ENCODE peak calls at places on chromosomes 5 and 9, in nine cellular contexts. One of them, this sample, is unnamed.

GRCh38 chr9:31916591-31917223 is 467.7 kb upstream of the ACO1 start:
- DNase-seq in kidney epithelial cell: no peak
- DNase-seq in neuronal stem cell: no peak
- DNase-seq in HepG2: peak; percentile 11
- DNase-seq in sigmoid colon: no peak
- DNase-seq in K562: no peak
- DNase-seq in heart left ventricle: no peak
- DNase-seq in HCT116: no peak
- DNase-seq in NT2/D1: peak; percentile 20
- DNase-seq in this sample: peak; percentile 27

GRCh38 chr5:96721351-96721970 is 59.3 kb downstream of the CAST start:
- DNase-seq in kidney epithelial cell: no peak
- DNase-seq in neuronal stem cell: no peak
- DNase-seq in HepG2: no peak
- DNase-seq in sigmoid colon: peak; percentile 78
- DNase-seq in K562: no peak
- DNase-seq in heart left ventricle: no peak
- DNase-seq in HCT116: no peak
- DNase-seq in NT2/D1: no peak
- DNase-seq in this sample: no peak

GRCh38 chr9:6794936-6795335 is 37.2 kb downstream of the KDM4C start:
- DNase-seq in kidney epithelial cell: no peak
- DNase-seq in neuronal stem cell: no peak
- DNase-seq in HepG2: no peak
- DNase-seq in sigmoid colon: peak; percentile 17
- DNase-seq in K562: no peak
- DNase-seq in heart left ventricle: no peak
- DNase-seq in HCT116: no peak
- DNase-seq in NT2/D1: no peak
- DNase-seq in this sample: no peak

GRCh38 chr9:88303785-88304495 is 84.3 kb upstream of the SPIN1 start:
- DNase-seq in kidney epithelial cell: no peak
- DNase-seq in neuronal stem cell: no peak
- DNase-seq in HepG2: no peak
- DNase-seq in sigmoid colon: no peak
- DNase-seq in K562: no peak
- DNase-seq in heart left ventricle: no peak
- DNase-seq in HCT116: no peak
- DNase-seq in NT2/D1: no peak
- DNase-seq in this sample: no peak

GRCh38 chr9:124215551-124215910 is 42.2 kb upstream of the NEK6 start:
- DNase-seq in kidney epithelial cell: no peak
- DNase-seq in neuronal stem cell: no peak
- DNase-seq in HepG2: no peak
- DNase-seq in sigmoid colon: peak; percentile 29
- DNase-seq in K562: no peak
- DNase-seq in heart left ventricle: no peak
- DNase-seq in HCT116: no peak
- DNase-seq in NT2/D1: no peak
- DNase-seq in this sample: no peak

GRCh38 chr9:132743886-132744544 is 73.8 kb downstream of the GTF3C4 start:
- DNase-seq in kidney epithelial cell: no peak
- DNase-seq in neuronal stem cell: peak; percentile 33
- DNase-seq in HepG2: no peak
- DNase-seq in sigmoid colon: no peak
- DNase-seq in K562: no peak
- DNase-seq in heart left ventricle: no peak
- DNase-seq in HCT116: no peak
- DNase-seq in NT2/D1: no peak
- DNase-seq in this sample: no peak

GRCh38 chr9:128412120-128412790 is 8.4 kb upstream of the CERCAM start:
- DNase-seq in kidney epithelial cell: no peak
- DNase-seq in neuronal stem cell: peak; percentile 72
- DNase-seq in HepG2: peak; percentile 58
- DNase-seq in sigmoid colon: no peak
- DNase-seq in K562: peak; percentile 55
- DNase-seq in heart left ventricle: peak; percentile 26
- DNase-seq in HCT116: no peak
- DNase-seq in NT2/D1: peak; percentile 89
- DNase-seq in this sample: peak; percentile 91

GRCh38 chr5:147734839-147735238 is 47.7 kb downstream of the JAKMIP2 start:
- DNase-seq in kidney epithelial cell: no peak
- DNase-seq in neuronal stem cell: no peak
- DNase-seq in HepG2: no peak
- DNase-seq in sigmoid colon: no peak
- DNase-seq in K562: no peak
- DNase-seq in heart left ventricle: no peak
- DNase-seq in HCT116: no peak
- DNase-seq in NT2/D1: no peak
- DNase-seq in this sample: no peak

GRCh38 chr9:96417610-96418073 is 528 bp downstream of the ZNF367 start:
- DNase-seq in kidney epithelial cell: no peak
- DNase-seq in neuronal stem cell: peak; percentile 18
- DNase-seq in HepG2: no peak
- DNase-seq in sigmoid colon: peak; percentile 71
- DNase-seq in K562: no peak
- DNase-seq in heart left ventricle: peak; percentile 22
- DNase-seq in HCT116: no peak
- DNase-seq in NT2/D1: no peak
- DNase-seq in this sample: no peak

GRCh38 chr5:81838307-81838906 is 87.5 kb upstream of the SSBP2 start:
- DNase-seq in kidney epithelial cell: no peak
- DNase-seq in neuronal stem cell: no peak
- DNase-seq in HepG2: no peak
- DNase-seq in sigmoid colon: no peak
- DNase-seq in K562: peak; percentile 36
- DNase-seq in heart left ventricle: no peak
- DNase-seq in HCT116: peak; percentile 28
- DNase-seq in NT2/D1: no peak
- DNase-seq in this sample: no peak

GRCh38 chr9:29514336-29514735 is 1941.1 kb upstream of the C9orf72 start:
- DNase-seq in kidney epithelial cell: no peak
- DNase-seq in neuronal stem cell: no peak
- DNase-seq in HepG2: no peak
- DNase-seq in sigmoid colon: no peak
- DNase-seq in K562: no peak
- DNase-seq in heart left ventricle: no peak
- DNase-seq in HCT116: no peak
- DNase-seq in NT2/D1: peak; percentile 9
- DNase-seq in this sample: no peak

GRCh38 chr9:21656776-21657637 is 145.4 kb upstream of the MTAP start:
- DNase-seq in kidney epithelial cell: no peak
- DNase-seq in neuronal stem cell: no peak
- DNase-seq in HepG2: no peak
- DNase-seq in sigmoid colon: no peak
- DNase-seq in K562: no peak
- DNase-seq in heart left ventricle: no peak
- DNase-seq in HCT116: no peak
- DNase-seq in NT2/D1: no peak
- DNase-seq in this sample: no peak

GRCh38 chr9:122941560-122942234 is 877 bp downstream of the RABGAP1 start:
- DNase-seq in kidney epithelial cell: no peak
- DNase-seq in neuronal stem cell: no peak
- DNase-seq in HepG2: peak; percentile 38
- DNase-seq in sigmoid colon: peak; percentile 52
- DNase-seq in K562: no peak
- DNase-seq in heart left ventricle: no peak
- DNase-seq in HCT116: no peak
- DNase-seq in NT2/D1: no peak
- DNase-seq in this sample: no peak

GRCh38 chr9:93826905-93827544 is 128.1 kb downstream of the BARX1 start:
- DNase-seq in kidney epithelial cell: no peak
- DNase-seq in neuronal stem cell: no peak
- DNase-seq in HepG2: no peak
- DNase-seq in sigmoid colon: no peak
- DNase-seq in K562: peak; percentile 3
- DNase-seq in heart left ventricle: no peak
- DNase-seq in HCT116: no peak
- DNase-seq in NT2/D1: no peak
- DNase-seq in this sample: no peak

GRCh38 chr9:136840140-136840876 is 2.0 kb upstream of the AJM1 start:
- DNase-seq in kidney epithelial cell: no peak
- DNase-seq in neuronal stem cell: no peak
- DNase-seq in HepG2: no peak
- DNase-seq in sigmoid colon: no peak
- DNase-seq in K562: peak; percentile 79
- DNase-seq in heart left ventricle: no peak
- DNase-seq in HCT116: no peak
- DNase-seq in NT2/D1: no peak
- DNase-seq in this sample: no peak

GRCh38 chr5:7146886-7147285 is 249.1 kb upstream of the ADCY2 start:
- DNase-seq in kidney epithelial cell: no peak
- DNase-seq in neuronal stem cell: no peak
- DNase-seq in HepG2: no peak
- DNase-seq in sigmoid colon: no peak
- DNase-seq in K562: no peak
- DNase-seq in heart left ventricle: no peak
- DNase-seq in HCT116: no peak
- DNase-seq in NT2/D1: no peak
- DNase-seq in this sample: peak; percentile 13

GRCh38 chr5:169280286-169280685 is 20.7 kb downstream of the SLIT3 start:
- DNase-seq in kidney epithelial cell: no peak
- DNase-seq in neuronal stem cell: no peak
- DNase-seq in HepG2: no peak
- DNase-seq in sigmoid colon: no peak
- DNase-seq in K562: no peak
- DNase-seq in heart left ventricle: no peak
- DNase-seq in HCT116: no peak
- DNase-seq in NT2/D1: no peak
- DNase-seq in this sample: no peak

GRCh38 chr9:10095208-10095607 is 517.6 kb downstream of the PTPRD start:
- DNase-seq in kidney epithelial cell: no peak
- DNase-seq in neuronal stem cell: no peak
- DNase-seq in HepG2: no peak
- DNase-seq in sigmoid colon: no peak
- DNase-seq in K562: no peak
- DNase-seq in heart left ventricle: no peak
- DNase-seq in HCT116: no peak
- DNase-seq in NT2/D1: no peak
- DNase-seq in this sample: no peak

DNA sequence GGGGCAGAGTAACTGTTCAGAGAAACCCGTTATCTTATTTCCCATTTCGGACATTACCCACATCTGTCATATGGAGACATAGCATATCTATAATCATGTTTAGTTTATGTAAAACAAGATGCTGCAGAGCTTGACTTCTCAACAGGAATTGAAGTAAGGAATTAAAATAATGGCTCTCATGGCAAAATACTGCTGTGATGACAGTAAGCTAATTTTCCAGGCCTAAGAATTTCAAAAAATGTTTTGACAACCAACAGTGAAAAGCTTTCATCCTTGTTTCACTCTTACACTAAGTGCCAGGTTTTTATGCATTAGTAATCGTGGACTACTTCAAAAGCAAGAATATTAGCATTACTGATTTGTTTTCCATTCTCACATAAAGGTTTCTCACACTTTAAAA is 518.2 kb downstream of the PTPRD start:
- DNase-seq in kidney epithelial cell: no peak
- DNase-seq in neuronal stem cell: no peak
- DNase-seq in HepG2: no peak
- DNase-seq in sigmoid colon: no peak
- DNase-seq in K562: no peak
- DNase-seq in heart left ventricle: no peak
- DNase-seq in HCT116: no peak
- DNase-seq in NT2/D1: no peak
- DNase-seq in this sample: no peak
- H3K4me3 ChIP-seq in kidney epithelial cell: no peak overlapping the region
- H3K4me3 ChIP-seq in neuronal stem cell: no peak overlapping the region
- H3K4me3 ChIP-seq in HepG2: no peak overlapping the region
- H3K4me3 ChIP-seq in sigmoid colon: no peak overlapping the region
- H3K4me3 ChIP-seq in K562: no peak overlapping the region
- H3K4me3 ChIP-seq in heart left ventricle: no peak overlapping the region
- H3K4me3 ChIP-seq in HCT116: no peak overlapping the region
- H3K4me3 ChIP-seq in NT2/D1: no peak overlapping the region
- H3K4me3 ChIP-seq in this sample: no peak overlapping the region

DNA sequence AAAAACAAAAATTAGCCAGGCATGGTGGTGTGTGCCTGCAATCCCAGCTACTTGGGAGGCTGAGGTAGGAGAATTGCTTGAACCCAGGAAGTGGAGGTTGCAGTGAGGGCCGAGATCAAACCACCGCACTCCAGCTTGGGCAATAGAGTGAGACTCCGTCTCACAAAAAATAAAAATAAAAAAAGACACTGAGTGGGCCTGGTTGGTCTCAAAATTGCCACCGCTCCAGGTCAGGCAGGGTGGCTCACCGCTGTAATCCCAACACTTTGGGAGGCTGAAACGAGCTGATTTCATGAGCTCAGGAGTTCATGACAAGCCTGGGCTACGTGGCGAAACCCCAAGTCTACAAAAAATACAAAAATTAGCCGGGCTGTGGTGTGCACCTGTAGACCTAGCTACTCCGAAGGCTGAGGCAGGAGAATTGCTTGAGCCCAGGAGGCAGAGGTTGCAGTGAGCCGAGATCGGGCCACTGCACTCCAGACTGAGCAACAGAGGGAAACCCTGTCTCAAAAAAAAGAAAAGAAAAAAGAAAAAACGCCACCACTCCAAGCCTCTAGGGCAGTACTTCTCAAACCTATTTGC is 1.8 kb downstream of the STK10 start:
- DNase-seq in kidney epithelial cell: no peak
- DNase-seq in neuronal stem cell: no peak
- DNase-seq in HepG2: no peak
- DNase-seq in sigmoid colon: peak; percentile 39
- DNase-seq in K562: no peak
- DNase-seq in heart left ventricle: no peak
- DNase-seq in HCT116: no peak
- DNase-seq in NT2/D1: no peak
- DNase-seq in this sample: no peak
- H3K4me3 ChIP-seq in kidney epithelial cell: no peak overlapping the region
- H3K4me3 ChIP-seq in neuronal stem cell: no peak overlapping the region
- H3K4me3 ChIP-seq in HepG2: peak overlapping the region; percentile 93
- H3K4me3 ChIP-seq in sigmoid colon: peak overlapping the region; percentile 82
- H3K4me3 ChIP-seq in K562: no peak overlapping the region
- H3K4me3 ChIP-seq in heart left ventricle: peak overlapping the region; percentile 87
- H3K4me3 ChIP-seq in HCT116: peak overlapping the region; percentile 97
- H3K4me3 ChIP-seq in NT2/D1: no peak overlapping the region
- H3K4me3 ChIP-seq in this sample: no peak overlapping the region

GRCh38 chr5:98768160-98769005 is 5.1 kb upstream of the RGMB start:
- DNase-seq in kidney epithelial cell: no peak
- DNase-seq in neuronal stem cell: peak; percentile 81
- DNase-seq in HepG2: peak; percentile 46
- DNase-seq in sigmoid colon: no peak
- DNase-seq in K562: peak; percentile 47
- DNase-seq in heart left ventricle: peak; percentile 27
- DNase-seq in HCT116: no peak
- DNase-seq in NT2/D1: no peak
- DNase-seq in this sample: no peak
- H3K4me3 ChIP-seq in kidney epithelial cell: peak overlapping the region; percentile 73
- H3K4me3 ChIP-seq in neuronal stem cell: peak overlapping the region; percentile 93
- H3K4me3 ChIP-seq in HepG2: peak overlapping the region; percentile 72
- H3K4me3 ChIP-seq in sigmoid colon: peak overlapping the region; percentile 61
- H3K4me3 ChIP-seq in K562: no peak overlapping the region
- H3K4me3 ChIP-seq in heart left ventricle: peak overlapping the region; percentile 72
- H3K4me3 ChIP-seq in HCT116: peak overlapping the region; percentile 59
- H3K4me3 ChIP-seq in NT2/D1: peak overlapping the region; percentile 54
- H3K4me3 ChIP-seq in this sample: peak overlapping the region; percentile 57

DNA sequence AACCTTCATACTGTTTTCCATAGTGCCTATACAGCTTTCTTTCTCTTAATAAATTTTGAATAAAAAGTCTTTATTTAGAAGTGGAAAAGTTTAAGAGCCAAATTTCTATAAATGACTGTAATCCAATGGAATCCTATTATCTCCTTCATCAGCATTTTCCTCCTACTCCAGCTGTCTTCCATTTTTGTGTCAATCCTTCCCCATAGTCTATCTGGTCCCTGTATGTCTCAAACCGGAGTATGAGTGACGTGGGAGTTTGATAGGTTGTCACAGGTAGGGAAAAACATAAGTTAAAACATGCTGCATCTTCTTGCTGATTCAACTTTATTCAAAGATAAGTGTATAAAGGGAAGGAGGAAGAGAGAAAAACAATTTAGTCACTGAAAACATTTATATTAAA is 70.4 kb downstream of the ADAMTS6 start:
- DNase-seq in kidney epithelial cell: no peak
- DNase-seq in neuronal stem cell: no peak
- DNase-seq in HepG2: no peak
- DNase-seq in sigmoid colon: no peak
- DNase-seq in K562: no peak
- DNase-seq in heart left ventricle: no peak
- DNase-seq in HCT116: no peak
- DNase-seq in NT2/D1: no peak
- DNase-seq in this sample: no peak
- H3K4me3 ChIP-seq in kidney epithelial cell: no peak overlapping the region
- H3K4me3 ChIP-seq in neuronal stem cell: no peak overlapping the region
- H3K4me3 ChIP-seq in HepG2: no peak overlapping the region
- H3K4me3 ChIP-seq in sigmoid colon: no peak overlapping the region
- H3K4me3 ChIP-seq in K562: no peak overlapping the region
- H3K4me3 ChIP-seq in heart left ventricle: no peak overlapping the region
- H3K4me3 ChIP-seq in HCT116: no peak overlapping the region
- H3K4me3 ChIP-seq in NT2/D1: no peak overlapping the region
- H3K4me3 ChIP-seq in this sample: no peak overlapping the region

This sample was measured in iPS DF 6.9.